ENCODE peak calls at places on chromosomes 7 and 10, in eight cellular contexts. Q, E, K, I, N, O, W and Z are unnamed samples.
A peak's percentile ranks its signal among the peaks of the same experiment; 100 is the strongest.

GRCh38 chr7:128410092-128410665 is 397 bp upstream of the IMPDH1 start:
- DNase-seq in I (no peak), E (peak; percentile 71), O (no peak), K (peak; percentile 61), N (peak; percentile 35), W (peak; percentile 33), Q (peak; percentile 67), Z (peak; percentile 92)

GRCh38 chr10:61918989-61919388 is 17.5 kb downstream of the ARID5B start:
- DNase-seq in Q (no peak), E (no peak), W (no peak), O (no peak), N (no peak), I (no peak), K (no peak), Z (no peak)

GRCh38 chr10:37855691-37856090 is 1.7 kb downstream of the ZNF248 start:
- DNase-seq in E (no peak), W (no peak), K (no peak), Q (no peak), I (no peak), N (no peak), O (no peak), Z (no peak)

GRCh38 chr7:45196374-45196773 is 38.8 kb downstream of the RAMP3 start:
- DNase-seq in Q (no peak), K (no peak), E (no peak), N (no peak), W (no peak), O (no peak), I (no peak), Z (peak; percentile 13)

GRCh38 chr7:130903358-130903974 is 169.5 kb upstream of the KLF14 start:
- DNase-seq in K (no peak), E (peak; percentile 98), N (no peak), W (no peak), I (no peak), Q (no peak), O (no peak), Z (no peak)

GRCh38 chr7:44227911-44228310 is 27.1 kb downstream of the YKT6 start:
- DNase-seq in W (no peak), O (no peak), E (no peak), N (no peak), I (no peak), Q (no peak), K (no peak), Z (no peak)

GRCh38 chr10:102645388-102645740 is 1.1 kb downstream of the TRIM8 start:
- DNase-seq in I (no peak), W (no peak), E (no peak), N (no peak), O (peak; percentile 83), Q (peak; percentile 48), K (peak; percentile 75), Z (peak; percentile 91)

GRCh38 chr7:4236389-4236788 is 445.7 kb upstream of the FOXK1 start:
- DNase-seq in W (no peak), K (no peak), Q (no peak), N (no peak), I (no peak), O (no peak), E (no peak), Z (no peak)

GRCh38 chr7:85773116-85773783 is 586.4 kb upstream of the SEMA3D start:
- DNase-seq in E (peak; percentile 73), K (no peak), N (no peak), O (no peak), I (no peak), W (no peak), Q (no peak), Z (no peak)

GRCh38 chr10:95755511-95756004 is 405 bp upstream of the ENTPD1 start:
- DNase-seq in K (peak; percentile 52), N (no peak), E (peak; percentile 22), W (no peak), Q (peak; percentile 15), O (peak; percentile 57), I (no peak), Z (peak; percentile 84)

GRCh38 chr7:47035522-47035921 is 546.4 kb downstream of the TNS3 start:
- DNase-seq in K (no peak), W (no peak), Q (no peak), I (no peak), N (no peak), E (peak; percentile 10), O (no peak), Z (no peak)

GRCh38 chr7:120337308-120337907 is 64.4 kb downstream of the KCND2 start:
- DNase-seq in N (peak; percentile 2), K (no peak), E (peak; percentile 28), O (no peak), Q (peak; percentile 18), I (no peak), W (peak; percentile 16), Z (no peak)

GRCh38 chr7:155316427-155317113 is 18.9 kb downstream of the INSIG1 start:
- DNase-seq in O (no peak), N (no peak), E (no peak), I (no peak), K (no peak), W (no peak), Q (no peak), Z (no peak)

GRCh38 chr10:43410345-43410744 is 1.4 kb upstream of the HNRNPF start:
- DNase-seq in N (no peak), Q (no peak), W (no peak), I (no peak), K (no peak), O (no peak), E (no peak), Z (no peak)

GRCh38 chr10:558331-558730 is 131.1 kb downstream of the DIP2C start:
- DNase-seq in I (no peak), O (no peak), E (no peak), Q (no peak), N (no peak), W (no peak), K (no peak), Z (no peak)

GRCh38 chr7:68619476-68619875 is 978.8 kb upstream of the AUTS2 start:
- DNase-seq in E (no peak), W (no peak), O (no peak), I (no peak), Q (no peak), N (no peak), K (no peak), Z (no peak)

GRCh38 chr7:109763611-109764010 is 1193.9 kb downstream of the DNAJB9 start:
- DNase-seq in N (no peak), Q (no peak), I (no peak), E (peak; percentile 1), K (no peak), W (no peak), O (no peak), Z (no peak)

GRCh38 chr10:113992601-113993011 is 51.1 kb upstream of the ADRB1 start:
- DNase-seq in W (no peak), K (no peak), E (no peak), Q (no peak), O (no peak), I (no peak), N (no peak), Z (no peak)

GRCh38 chr7:127525866-127526456 is 59.4 kb downstream of the GCC1 start:
- DNase-seq in Q (no peak), N (no peak), K (no peak), I (no peak), W (no peak), O (no peak), E (no peak), Z (no peak)

GRCh38 chr7:93949468-93949867 is 27.9 kb downstream of the GNG11 start:
- DNase-seq in W (no peak), O (no peak), E (peak; percentile 93), Q (no peak), I (no peak), N (peak; percentile 13), K (no peak), Z (no peak)

GRCh38 chr10:68550747-68551411 is 9.3 kb upstream of the TET1 start:
- DNase-seq in O (peak; percentile 58), E (peak; percentile 91), K (peak; percentile 44), W (peak; percentile 58), Q (peak; percentile 68), I (peak; percentile 35), N (peak; percentile 59), Z (no peak)

DNA sequence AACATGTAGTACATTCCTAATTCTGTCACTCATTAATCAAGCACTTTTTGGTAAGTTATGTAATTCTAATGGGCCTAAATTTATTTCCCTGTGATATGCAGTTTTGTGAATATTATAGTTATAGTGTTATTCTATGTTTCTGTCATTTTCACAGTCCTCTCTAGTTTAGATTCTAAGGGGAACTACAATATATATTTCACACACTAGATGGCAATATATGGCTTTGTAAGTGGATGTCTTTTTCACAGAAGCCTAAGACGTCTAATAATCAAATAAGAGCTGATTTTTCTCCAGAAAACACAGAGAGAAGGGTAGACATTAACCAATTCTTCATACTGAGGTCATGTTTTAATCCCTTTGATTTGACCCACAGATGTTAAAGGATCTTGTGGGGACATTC is 18.0 kb downstream of the RNLS start:
- DNase-seq in Q (no peak), O (no peak), N (peak; percentile 51), I (no peak), E (peak; percentile 71), W (no peak), K (no peak), Z (no peak)
- TF ChIP-seq CTCF in Q (no peak), O (peak; percentile 52), N (peak; percentile 60), I (peak; percentile 66), E (peak; percentile 44), W (no peak), K (no peak), Z (no peak)

GRCh38 chr10:128934492-128934891 is 532.5 kb upstream of the MGMT start:
- DNase-seq in I (no peak), W (no peak), E (no peak), Q (no peak), O (no peak), K (no peak), N (no peak), Z (no peak)
- TF ChIP-seq CTCF in I (no peak), W (no peak), E (no peak), Q (no peak), O (no peak), K (no peak), N (no peak), Z (no peak)

GRCh38 chr10:20492447-20492846 is 404.7 kb downstream of the NEBL start:
- DNase-seq in I (no peak), N (no peak), E (no peak), W (no peak), K (no peak), O (no peak), Q (no peak), Z (no peak)
- TF ChIP-seq CTCF in I (peak; percentile 55), N (no peak), E (no peak), W (peak; percentile 39), K (no peak), O (no peak), Q (no peak), Z (no peak)

GRCh38 chr10:93596539-93596938 is 4.5 kb downstream of the RBP4 start:
- DNase-seq in W (no peak), N (no peak), K (no peak), I (no peak), O (no peak), Q (no peak), E (no peak), Z (no peak)
- TF ChIP-seq CTCF in W (peak; percentile 20), N (no peak), K (no peak), I (no peak), O (no peak), Q (no peak), E (no peak), Z (no peak)